ENCODE peak calls at places on chromosomes 1 and 21, in four cellular contexts. X is small intestine, P is left lung, B is pancreas. G is an unnamed sample. For H3K9me3, the result is how much of the 10 kb centered on the place peaks cover.

GRCh38 chr21:34593954-34594531 is 20.9 kb downstream of the RCAN1 start:
- DNase-seq in X (no peak), P (no peak), B (no peak), G (no peak)

GRCh38 chr1:159090566-159091546 is 14.3 kb upstream of the AIM2 start:
- DNase-seq in X (no peak), P (no peak), B (no peak), G (no peak)

GRCh38 chr1:151716405-151716762 is 219 bp downstream of the CELF3 start:
- DNase-seq in X (no peak), P (no peak), B (no peak), G (no peak)

GRCh38 chr21:43893536-43894205 is 28.6 kb downstream of the AGPAT3 start:
- DNase-seq in X (peak), P (no peak), B (no peak), G (no peak)

GRCh38 chr1:228862542-228863505 is 127.5 kb downstream of the RHOU start:
- DNase-seq in X (no peak), P (no peak), B (no peak), G (no peak)

GRCh38 chr1:195113471-195113870 is 1494.8 kb downstream of the KCNT2 start:
- DNase-seq in X (no peak), P (no peak), B (no peak), G (no peak)

GRCh38 chr1:229452956-229453801 is 19.3 kb upstream of the ACTA1 start:
- DNase-seq in X (peak), P (no peak), B (no peak), G (no peak)

GRCh38 chr21:34519694-34520093 is 7.7 kb upstream of the KCNE1 start:
- DNase-seq in X (no peak), P (no peak), B (no peak), G (no peak)

GRCh38 chr1:230137328-230137815 is 70.3 kb downstream of the GALNT2 start:
- DNase-seq in X (no peak), P (no peak), B (no peak), G (no peak)

GRCh38 chr1:5428391-5428790 is 563.8 kb downstream of the NPHP4 start:
- DNase-seq in X (no peak), P (no peak), B (no peak), G (no peak)

GRCh38 chr1:5430911-5431310 is 561.3 kb downstream of the NPHP4 start:
- DNase-seq in X (no peak), P (no peak), B (no peak), G (no peak)

GRCh38 chr1:5432436-5432835 is 559.8 kb downstream of the NPHP4 start:
- DNase-seq in X (no peak), P (no peak), B (no peak), G (no peak)

GRCh38 chr1:5427026-5427613 is 565.1 kb downstream of the NPHP4 start:
- DNase-seq in X (no peak), P (no peak), B (no peak), G (no peak)

DNA sequence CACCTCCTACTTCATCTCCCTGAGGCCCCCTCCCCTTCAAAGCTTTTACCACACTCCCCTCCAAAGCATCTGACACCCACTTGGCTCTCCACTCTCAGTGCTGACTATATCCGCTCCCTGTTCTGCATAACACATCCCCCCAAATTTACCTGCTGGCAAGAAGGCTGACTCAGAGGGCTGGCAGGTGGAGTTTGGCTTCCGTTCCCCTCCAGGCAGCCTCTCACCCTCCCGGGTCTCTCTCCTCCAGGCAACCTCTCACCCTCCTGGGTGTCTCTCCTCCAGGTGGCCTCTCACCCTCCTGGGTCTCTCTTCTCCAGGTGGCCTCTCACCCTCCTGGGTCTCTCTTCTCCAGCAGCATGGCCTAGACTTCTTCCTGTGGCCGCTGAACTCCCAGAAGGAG is 562.1 kb downstream of the NPHP4 start:
- DNase-seq in X (no peak), P (no peak), B (no peak), G (no peak)
- H3K9me3 ChIP-seq in X (under half), P (under half), B (under half), G (under half)

GRCh38 chr1:24362416-24362815 is 43.3 kb downstream of the GRHL3 start:
- DNase-seq in X (no peak), P (no peak), B (no peak), G (no peak)

GRCh38 chr1:24361811-24362210 is 42.7 kb downstream of the GRHL3 start:
- DNase-seq in X (no peak), P (no peak), B (no peak), G (no peak)

GRCh38 chr1:24362982-24363614 is 43.9 kb downstream of the GRHL3 start:
- DNase-seq in X (no peak), P (no peak), B (no peak), G (no peak)

GRCh38 chr1:24363994-24364393 is 44.8 kb downstream of the GRHL3 start:
- DNase-seq in X (no peak), P (no peak), B (no peak), G (no peak)

DNA sequence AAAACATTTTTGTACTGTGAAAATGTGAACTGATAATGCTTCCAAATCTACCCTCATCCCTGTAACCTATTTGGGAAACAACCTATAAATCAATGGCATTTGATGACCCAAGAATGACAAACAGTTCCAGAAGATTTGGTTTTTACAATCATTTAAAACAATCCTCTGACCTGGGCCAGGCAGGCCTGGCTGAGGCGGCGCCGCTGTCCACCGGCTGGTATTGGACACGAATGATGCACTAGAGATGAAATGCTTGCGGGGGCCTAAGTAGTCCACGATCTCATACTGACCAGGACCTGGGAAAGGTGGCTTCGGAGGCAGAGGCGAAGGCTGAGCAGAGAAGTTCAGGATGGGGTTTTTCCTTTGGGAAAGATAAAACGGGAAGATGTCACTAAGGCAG is 41.5 kb downstream of the GRHL3 start:
- DNase-seq in X (no peak), P (no peak), B (no peak), G (no peak)
- H3K4me3 ChIP-seq in X (no peak), P (no peak), B (no peak), G (no peak)

DNA sequence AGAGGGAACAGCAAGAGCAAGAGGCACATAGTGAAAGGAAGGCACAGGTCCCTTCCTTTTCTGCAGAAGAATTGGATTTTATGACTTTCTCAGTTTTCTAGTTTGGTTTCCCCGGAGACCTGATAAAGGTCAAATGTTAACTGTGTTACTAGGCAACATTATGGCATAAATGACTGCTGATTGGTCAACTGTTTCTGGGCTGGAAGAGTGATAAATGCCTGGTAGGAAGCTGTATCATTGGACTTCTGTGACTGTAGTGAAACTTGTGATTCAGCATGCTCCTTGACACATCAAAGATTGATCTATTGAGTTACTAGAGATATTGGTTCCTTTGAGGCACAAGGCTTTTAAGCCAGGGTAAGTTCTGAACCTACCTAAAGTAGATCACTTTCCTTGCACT is 55.7 kb downstream of the LRRC8C start:
- DNase-seq in X (no peak), P (no peak), B (no peak), G (no peak)
- H3K9me3 ChIP-seq in X (under half), P (under half), B (under half), G (under half)

GRCh38 chr1:156574039-156574633 is 1.8 kb upstream of the IQGAP3 start:
- DNase-seq in X (no peak), P (no peak), B (no peak), G (no peak)

GRCh38 chr1:156571959-156572662 is at the start of gene IQGAP3:
- DNase-seq in X (peak), P (peak), B (peak), G (peak)

GRCh38 chr1:156577512-156577911 is 2.0 kb upstream of the TTC24 start:
- DNase-seq in X (peak), P (no peak), B (no peak), G (no peak)

GRCh38 chr1:156571261-156571958 is 955 bp downstream of the IQGAP3 start:
- DNase-seq in X (peak), P (no peak), B (no peak), G (no peak)

DNA sequence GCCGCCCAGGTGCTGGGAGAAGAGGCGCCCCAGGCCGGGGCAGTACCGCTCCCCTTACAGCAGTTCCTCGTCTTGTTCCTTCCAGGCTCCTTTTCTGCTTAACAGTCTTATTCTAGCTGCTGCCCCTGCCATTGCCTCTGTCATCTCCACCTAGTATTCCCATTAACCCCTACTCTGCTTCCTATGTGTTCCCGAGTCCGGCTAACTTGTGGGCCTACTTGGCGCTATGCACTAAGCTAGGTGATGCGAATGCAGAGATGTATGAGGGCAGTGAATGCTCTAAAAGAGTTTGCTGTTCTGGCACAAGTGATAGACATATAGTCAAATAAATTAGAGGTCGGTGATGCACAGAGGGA is 276 bp upstream of the IQGAP3 start:
- DNase-seq in X (no peak), P (no peak), B (no peak), G (no peak)
- H3K4me3 ChIP-seq in X (no peak), P (peak), B (no peak), G (peak)

DNA sequence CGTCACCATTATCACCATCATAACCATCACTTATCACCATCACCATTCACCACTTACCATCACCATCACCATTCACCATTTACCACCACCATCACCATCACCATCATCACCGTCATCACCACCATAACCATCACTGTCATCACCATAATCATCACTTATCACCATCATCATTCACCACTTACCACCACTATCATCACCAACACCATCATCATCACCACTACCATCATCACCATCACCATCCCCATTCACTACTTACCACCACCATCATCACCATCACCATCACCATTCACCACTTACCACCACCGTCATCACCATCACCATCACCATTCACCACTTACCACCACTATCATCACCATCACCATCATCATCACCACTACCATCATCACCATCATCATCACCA is 151.8 kb downstream of the CAMTA1 start:
- DNase-seq in X (no peak), P (no peak), B (no peak), G (no peak)
- H3K9me3 ChIP-seq in X (under half), P (under half), B (under half), G (under half)

DNA sequence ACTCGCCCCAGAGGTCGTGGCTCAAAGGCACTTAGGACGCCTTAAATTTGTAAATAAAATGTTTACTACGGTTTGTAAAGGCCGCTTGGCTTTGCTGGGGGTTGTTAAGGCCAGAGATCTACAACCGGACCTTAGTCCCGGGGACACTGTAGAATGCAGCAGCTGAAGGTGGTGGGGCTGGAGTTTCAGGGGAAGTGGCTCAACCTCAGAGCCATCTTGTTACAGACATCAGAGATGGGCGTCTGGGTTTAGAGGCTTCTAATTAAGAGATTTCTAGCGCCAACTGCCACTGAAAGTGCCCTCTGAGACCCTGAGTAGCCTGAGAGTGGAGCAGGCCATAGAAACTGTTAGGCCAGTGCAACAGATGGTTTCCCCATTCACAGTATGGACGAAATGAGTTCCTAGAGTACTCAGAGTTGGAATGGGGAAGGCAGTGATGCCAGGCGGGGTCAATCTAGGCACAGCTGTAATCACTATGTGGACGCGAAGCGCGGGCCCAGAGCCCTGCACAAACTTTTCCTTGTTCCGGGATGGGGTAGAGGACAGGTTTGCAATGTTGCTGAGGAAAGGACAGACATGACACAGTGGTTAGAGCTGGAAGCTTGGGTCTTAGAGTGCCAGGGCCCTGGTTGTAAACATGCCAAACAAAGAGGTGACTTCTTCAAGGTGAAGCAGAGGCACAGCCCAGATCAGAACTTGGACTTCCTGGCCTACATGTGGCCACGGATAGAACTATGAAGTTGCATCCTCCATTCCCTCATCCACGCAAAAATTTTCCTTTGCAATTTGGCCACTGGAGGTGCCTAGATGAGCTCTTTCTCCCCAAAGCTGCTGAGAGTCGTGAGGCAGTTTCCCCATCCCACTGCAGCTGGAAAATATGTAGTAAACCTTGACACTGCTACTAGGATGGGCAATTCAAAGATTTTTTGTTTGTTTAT is 6.0 kb downstream of the HLX start:
- DNase-seq in X (no peak), P (no peak), B (no peak), G (no peak)
- H3K4me3 ChIP-seq in X (no peak), P (no peak), B (no peak), G (no peak)

GRCh38 chr1:180381184-180381580 is 121.2 kb downstream of the ACBD6 start:
- DNase-seq in X (no peak), P (no peak), B (no peak), G (no peak)
- H3K9me3 ChIP-seq in X (under half), P (under half), B (under half), G (under half)

GRCh38 chr1:37557402-37557801 is 662 bp downstream of the DNALI1 start:
- DNase-seq in X (no peak), P (no peak), B (no peak), G (no peak)
- H3K4me3 ChIP-seq in X (no peak), P (peak), B (peak), G (no peak)

G was measured in HAP-1.